ENCODE peak calls at places on chromosomes 11 and 22, in four cellular contexts. One of them, this sample, is unnamed.

GRCh38 chr11:69293087-69293486 is 868 bp upstream of the MYEOV start:
- DNase-seq in fibroblast of the aortic adventitia: no peak
- DNase-seq in thoracic aorta: no peak
- DNase-seq in nephron progenitor cell: no peak
- DNase-seq in this sample: no peak

GRCh38 chr11:1203505-1204271 is 19.2 kb upstream of the MUC5B start:
- DNase-seq in fibroblast of the aortic adventitia: no peak
- DNase-seq in thoracic aorta: no peak
- DNase-seq in nephron progenitor cell: no peak
- DNase-seq in this sample: no peak

GRCh38 chr11:106461839-106462545 is 384.5 kb downstream of the AASDHPPT start:
- DNase-seq in fibroblast of the aortic adventitia: peak; percentile 90
- DNase-seq in thoracic aorta: no peak
- DNase-seq in nephron progenitor cell: no peak
- DNase-seq in this sample: no peak

GRCh38 chr11:112082729-112083128 is 3.8 kb downstream of the TIMM8B start:
- DNase-seq in fibroblast of the aortic adventitia: no peak
- DNase-seq in thoracic aorta: no peak
- DNase-seq in nephron progenitor cell: no peak
- DNase-seq in this sample: no peak

GRCh38 chr11:98061858-98062257 is 958.9 kb upstream of the CNTN5 start:
- DNase-seq in fibroblast of the aortic adventitia: no peak
- DNase-seq in thoracic aorta: no peak
- DNase-seq in nephron progenitor cell: no peak
- DNase-seq in this sample: no peak

GRCh38 chr11:57638005-57638760 is 11.5 kb downstream of the YPEL4 start:
- DNase-seq in fibroblast of the aortic adventitia: peak; percentile 84
- DNase-seq in thoracic aorta: peak; percentile 35
- DNase-seq in nephron progenitor cell: peak; percentile 86
- DNase-seq in this sample: peak; percentile 76

GRCh38 chr11:79493555-79494171 is 52.8 kb upstream of the TENM4 start:
- DNase-seq in fibroblast of the aortic adventitia: peak; percentile 73
- DNase-seq in thoracic aorta: peak; percentile 20
- DNase-seq in nephron progenitor cell: peak; percentile 89
- DNase-seq in this sample: peak; percentile 39

GRCh38 chr11:7016011-7016410 is 4.1 kb downstream of the ZNF214 start:
- DNase-seq in fibroblast of the aortic adventitia: no peak
- DNase-seq in thoracic aorta: no peak
- DNase-seq in nephron progenitor cell: no peak
- DNase-seq in this sample: no peak

GRCh38 chr11:45609902-45610301 is 55.5 kb downstream of the CHST1 start:
- DNase-seq in fibroblast of the aortic adventitia: no peak
- DNase-seq in thoracic aorta: no peak
- DNase-seq in nephron progenitor cell: no peak
- DNase-seq in this sample: no peak

GRCh38 chr11:1310772-1311468 is 1.5 kb upstream of the TOLLIP start:
- DNase-seq in fibroblast of the aortic adventitia: no peak
- DNase-seq in thoracic aorta: no peak
- DNase-seq in nephron progenitor cell: no peak
- DNase-seq in this sample: no peak

GRCh38 chr11:1060885-1061616 is 13.6 kb upstream of the MUC2 start:
- DNase-seq in fibroblast of the aortic adventitia: peak; percentile 81
- DNase-seq in thoracic aorta: no peak
- DNase-seq in nephron progenitor cell: no peak
- DNase-seq in this sample: no peak

GRCh38 chr11:118200497-118200896 is 24.1 kb upstream of the SCN2B start:
- DNase-seq in fibroblast of the aortic adventitia: no peak
- DNase-seq in thoracic aorta: no peak
- DNase-seq in nephron progenitor cell: no peak
- DNase-seq in this sample: no peak

GRCh38 chr11:2516276-2517015 is 71.6 kb downstream of the KCNQ1 start:
- DNase-seq in fibroblast of the aortic adventitia: no peak
- DNase-seq in thoracic aorta: no peak
- DNase-seq in nephron progenitor cell: no peak
- DNase-seq in this sample: no peak

GRCh38 chr11:113705871-113706654 is at the start of gene TMPRSS5:
- DNase-seq in fibroblast of the aortic adventitia: no peak
- DNase-seq in thoracic aorta: no peak
- DNase-seq in nephron progenitor cell: no peak
- DNase-seq in this sample: no peak

GRCh38 chr11:95486979-95487378 is 256.0 kb upstream of the SESN3 start:
- DNase-seq in fibroblast of the aortic adventitia: no peak
- DNase-seq in thoracic aorta: no peak
- DNase-seq in nephron progenitor cell: no peak
- DNase-seq in this sample: no peak

GRCh38 chr11:42593426-42593825 is 718.4 kb upstream of the API5 start:
- DNase-seq in fibroblast of the aortic adventitia: no peak
- DNase-seq in thoracic aorta: no peak
- DNase-seq in nephron progenitor cell: no peak
- DNase-seq in this sample: no peak

GRCh38 chr11:29435421-29435820 is 581.4 kb downstream of the KCNA4 start:
- DNase-seq in fibroblast of the aortic adventitia: peak; percentile 19
- DNase-seq in thoracic aorta: no peak
- DNase-seq in nephron progenitor cell: no peak
- DNase-seq in this sample: no peak

GRCh38 chr11:70142171-70142875 is 60.8 kb upstream of the FADD start:
- DNase-seq in fibroblast of the aortic adventitia: no peak
- DNase-seq in thoracic aorta: no peak
- DNase-seq in nephron progenitor cell: no peak
- DNase-seq in this sample: no peak

GRCh38 chr11:94593030-94593429 is 25.9 kb downstream of the PIWIL4 start:
- DNase-seq in fibroblast of the aortic adventitia: peak; percentile 41
- DNase-seq in thoracic aorta: no peak
- DNase-seq in nephron progenitor cell: no peak
- DNase-seq in this sample: no peak

GRCh38 chr22:48580481-48580970 is 1247.1 kb downstream of the BRD1 start:
- DNase-seq in fibroblast of the aortic adventitia: no peak
- DNase-seq in thoracic aorta: no peak
- DNase-seq in nephron progenitor cell: no peak
- DNase-seq in this sample: no peak

GRCh38 chr11:41522391-41522790 is 62.9 kb upstream of the LRRC4C start:
- DNase-seq in fibroblast of the aortic adventitia: peak; percentile 51
- DNase-seq in thoracic aorta: no peak
- DNase-seq in nephron progenitor cell: no peak
- DNase-seq in this sample: no peak

GRCh38 chr11:111445586-111445985 is 66.5 kb upstream of the POU2AF1 start:
- DNase-seq in fibroblast of the aortic adventitia: no peak
- DNase-seq in thoracic aorta: no peak
- DNase-seq in nephron progenitor cell: no peak
- DNase-seq in this sample: no peak

GRCh38 chr11:123381817-123382554 is 48.1 kb upstream of the GRAMD1B start:
- DNase-seq in fibroblast of the aortic adventitia: no peak
- DNase-seq in thoracic aorta: no peak
- DNase-seq in nephron progenitor cell: no peak
- DNase-seq in this sample: no peak

GRCh38 chr22:50693462-50693861 is 20.8 kb downstream of the SHANK3 start:
- DNase-seq in fibroblast of the aortic adventitia: no peak
- DNase-seq in thoracic aorta: no peak
- DNase-seq in nephron progenitor cell: no peak
- DNase-seq in this sample: no peak

GRCh38 chr22:19147193-19147780 is 2.8 kb downstream of the GSC2 start:
- DNase-seq in fibroblast of the aortic adventitia: no peak
- DNase-seq in thoracic aorta: no peak
- DNase-seq in nephron progenitor cell: no peak
- DNase-seq in this sample: no peak

GRCh38 chr11:111518668-111519067 is 4.1 kb downstream of the HOATZ start:
- DNase-seq in fibroblast of the aortic adventitia: no peak
- DNase-seq in thoracic aorta: no peak
- DNase-seq in nephron progenitor cell: no peak
- DNase-seq in this sample: no peak

GRCh38 chr11:57180964-57181363 is 789 bp upstream of the LRRC55 start:
- DNase-seq in fibroblast of the aortic adventitia: no peak
- DNase-seq in thoracic aorta: no peak
- DNase-seq in nephron progenitor cell: no peak
- DNase-seq in this sample: no peak

GRCh38 chr11:109772846-109773400 is 320.3 kb upstream of the ZC3H12C start:
- DNase-seq in fibroblast of the aortic adventitia: no peak
- DNase-seq in thoracic aorta: no peak
- DNase-seq in nephron progenitor cell: no peak
- DNase-seq in this sample: no peak

GRCh38 chr11:8025816-8026215 is 38.7 kb downstream of the EIF3F start:
- DNase-seq in fibroblast of the aortic adventitia: peak; percentile 86
- DNase-seq in thoracic aorta: no peak
- DNase-seq in nephron progenitor cell: no peak
- DNase-seq in this sample: peak; percentile 66

GRCh38 chr11:86644291-86644690 is 28.1 kb downstream of the ME3 start:
- DNase-seq in fibroblast of the aortic adventitia: peak; percentile 77
- DNase-seq in thoracic aorta: no peak
- DNase-seq in nephron progenitor cell: no peak
- DNase-seq in this sample: no peak

GRCh38 chr11:111693224-111693937 is 72.8 kb downstream of the PPP2R1B start:
- DNase-seq in fibroblast of the aortic adventitia: no peak
- DNase-seq in thoracic aorta: no peak
- DNase-seq in nephron progenitor cell: no peak
- DNase-seq in this sample: no peak

GRCh38 chr11:64225608-64226506 is at the start of the genes NUDT22 and TRPT1:
- DNase-seq in fibroblast of the aortic adventitia: peak; percentile 66
- DNase-seq in thoracic aorta: no peak
- DNase-seq in nephron progenitor cell: peak; percentile 96
- DNase-seq in this sample: no peak

GRCh38 chr11:133913761-133914160 is 43.0 kb downstream of the IGSF9B start:
- DNase-seq in fibroblast of the aortic adventitia: no peak
- DNase-seq in thoracic aorta: no peak
- DNase-seq in nephron progenitor cell: no peak
- DNase-seq in this sample: no peak

GRCh38 chr11:133910101-133910500 is 46.7 kb downstream of the IGSF9B start:
- DNase-seq in fibroblast of the aortic adventitia: no peak
- DNase-seq in thoracic aorta: no peak
- DNase-seq in nephron progenitor cell: no peak
- DNase-seq in this sample: no peak

GRCh38 chr11:133907841-133908241 is 48.9 kb downstream of the IGSF9B start:
- DNase-seq in fibroblast of the aortic adventitia: no peak
- DNase-seq in thoracic aorta: no peak
- DNase-seq in nephron progenitor cell: no peak
- DNase-seq in this sample: no peak

GRCh38 chr11:133908827-133909226 is 47.9 kb downstream of the IGSF9B start:
- DNase-seq in fibroblast of the aortic adventitia: no peak
- DNase-seq in thoracic aorta: no peak
- DNase-seq in nephron progenitor cell: no peak
- DNase-seq in this sample: no peak

DNA sequence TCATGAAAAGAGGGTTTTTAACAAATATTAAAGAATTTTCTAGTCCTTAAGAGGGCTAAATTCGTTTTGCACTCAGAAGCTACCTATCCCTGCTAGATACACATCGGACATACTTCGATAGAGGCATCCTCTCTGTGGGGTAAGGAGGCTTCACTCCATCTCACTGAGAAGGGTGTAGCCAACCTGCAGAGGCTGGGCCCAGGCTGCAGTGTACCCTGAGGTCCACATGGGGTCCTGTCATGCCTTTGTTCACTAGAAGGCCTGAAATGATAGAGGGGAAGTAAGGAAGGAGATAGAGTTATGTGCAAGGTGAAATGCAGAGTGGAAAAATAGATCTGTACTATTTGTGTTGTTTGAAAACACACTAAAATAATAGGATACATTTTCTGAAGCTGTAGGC is 45.6 kb downstream of the IGSF9B start:
- DNase-seq in fibroblast of the aortic adventitia: no peak
- DNase-seq in thoracic aorta: no peak
- DNase-seq in nephron progenitor cell: no peak
- DNase-seq in this sample: no peak
- TF ChIP-seq CTCF in fibroblast of the aortic adventitia: peak; percentile 4
- TF ChIP-seq CTCF in thoracic aorta: no peak
- TF ChIP-seq CTCF in nephron progenitor cell: no peak
- TF ChIP-seq CTCF in this sample: peak; percentile 21

GRCh38 chr22:46036558-46037408 is 59.8 kb upstream of the WNT7B start:
- DNase-seq in fibroblast of the aortic adventitia: no peak
- DNase-seq in thoracic aorta: no peak
- DNase-seq in nephron progenitor cell: no peak
- DNase-seq in this sample: no peak
- TF ChIP-seq CTCF in fibroblast of the aortic adventitia: no peak
- TF ChIP-seq CTCF in thoracic aorta: no peak
- TF ChIP-seq CTCF in nephron progenitor cell: no peak
- TF ChIP-seq CTCF in this sample: peak; percentile 45

GRCh38 chr11:73528420-73528819 is 69.5 kb downstream of the FAM168A start:
- DNase-seq in fibroblast of the aortic adventitia: peak; percentile 26
- DNase-seq in thoracic aorta: no peak
- DNase-seq in nephron progenitor cell: no peak
- DNase-seq in this sample: no peak

GRCh38 chr11:73530109-73530508 is 67.8 kb downstream of the FAM168A start:
- DNase-seq in fibroblast of the aortic adventitia: no peak
- DNase-seq in thoracic aorta: no peak
- DNase-seq in nephron progenitor cell: no peak
- DNase-seq in this sample: no peak

GRCh38 chr11:73528013-73528412 is 69.9 kb downstream of the FAM168A start:
- DNase-seq in fibroblast of the aortic adventitia: no peak
- DNase-seq in thoracic aorta: no peak
- DNase-seq in nephron progenitor cell: no peak
- DNase-seq in this sample: no peak

GRCh38 chr11:73531386-73531785 is 66.5 kb downstream of the FAM168A start:
- DNase-seq in fibroblast of the aortic adventitia: no peak
- DNase-seq in thoracic aorta: no peak
- DNase-seq in nephron progenitor cell: no peak
- DNase-seq in this sample: no peak

DNA sequence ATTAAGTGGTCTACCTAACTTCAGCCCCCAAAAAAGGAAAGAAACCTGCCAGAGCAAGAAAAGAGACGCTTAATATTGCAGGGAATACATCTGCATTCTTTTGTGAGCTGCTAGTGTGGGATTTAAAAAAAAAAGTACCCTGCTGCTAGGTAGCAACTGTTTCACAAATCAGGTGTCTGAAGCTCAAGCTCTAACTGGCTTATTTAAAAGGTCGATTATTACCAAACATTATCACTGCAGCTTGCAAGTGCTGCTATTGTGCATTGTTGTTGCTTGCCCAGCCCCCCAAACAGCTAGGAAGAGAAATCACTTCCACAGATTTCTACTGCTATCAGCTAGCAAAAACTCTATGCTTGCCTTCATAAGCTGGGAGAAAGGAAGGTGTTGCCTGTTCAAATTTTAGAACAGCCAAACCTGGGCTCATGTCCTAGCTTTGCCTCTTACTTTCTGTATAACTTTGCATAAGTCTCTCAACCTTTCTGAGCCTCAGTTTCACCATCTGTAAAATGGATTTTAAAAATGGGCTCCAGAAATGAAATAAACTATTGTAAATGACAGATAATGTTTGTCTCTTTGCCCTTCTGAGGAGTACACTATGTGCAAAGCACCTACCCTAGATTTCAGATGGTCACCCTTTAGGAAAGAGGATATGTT is 68.9 kb downstream of the FAM168A start:
- DNase-seq in fibroblast of the aortic adventitia: no peak
- DNase-seq in thoracic aorta: no peak
- DNase-seq in nephron progenitor cell: no peak
- DNase-seq in this sample: no peak
- TF ChIP-seq CTCF in fibroblast of the aortic adventitia: no peak
- TF ChIP-seq CTCF in thoracic aorta: no peak
- TF ChIP-seq CTCF in nephron progenitor cell: no peak
- TF ChIP-seq CTCF in this sample: no peak

GRCh38 chr11:77400306-77400705 is 73.6 kb downstream of the PAK1 start:
- DNase-seq in fibroblast of the aortic adventitia: no peak
- DNase-seq in thoracic aorta: no peak
- DNase-seq in nephron progenitor cell: no peak
- DNase-seq in this sample: no peak
- TF ChIP-seq CTCF in fibroblast of the aortic adventitia: no peak
- TF ChIP-seq CTCF in thoracic aorta: no peak
- TF ChIP-seq CTCF in nephron progenitor cell: no peak
- TF ChIP-seq CTCF in this sample: no peak

This sample was measured in astrocyte of the cerebellum.